ENCODE peak calls at places on chromosomes 6 and 20, in seven cellular contexts. C is upper lobe of right lung, B is HCT116, H is PC-3, S is ovary, R is OCI-LY7, Z is A673. I is an unnamed sample.

GRCh38 chr20:51871943-51872342 is 69.6 kb upstream of the SALL4 start:
- DNase-seq in C (no peak), B (no peak), H (peak), S (no peak), R (no peak), Z (peak), I (no peak)

GRCh38 chr6:128239898-128240509 is 280.4 kb downstream of the PTPRK start:
- DNase-seq in C (no peak), B (no peak), H (no peak), S (no peak), R (no peak), Z (no peak), I (no peak)

GRCh38 chr6:13319891-13320564 is 8.3 kb downstream of the TBC1D7 start:
- DNase-seq in C (no peak), B (no peak), H (no peak), S (no peak), R (no peak), Z (no peak), I (no peak)

GRCh38 chr6:96237656-96238347 is 222.0 kb downstream of the FUT9 start:
- DNase-seq in C (no peak), B (no peak), H (no peak), S (no peak), R (no peak), Z (no peak), I (no peak)

GRCh38 chr6:125307964-125308615 is 6.3 kb upstream of the HDDC2 start:
- DNase-seq in C (no peak), B (no peak), H (no peak), S (no peak), R (no peak), Z (no peak), I (no peak)

GRCh38 chr6:109121411-109121810 is 26.1 kb downstream of the CEP57L1 start:
- DNase-seq in C (no peak), B (no peak), H (no peak), S (no peak), R (no peak), Z (no peak), I (no peak)

GRCh38 chr20:34377072-34377847 is 14.2 kb downstream of the ITCH start:
- DNase-seq in C (no peak), B (no peak), H (no peak), S (no peak), R (no peak), Z (no peak), I (no peak)

GRCh38 chr6:16639689-16640480 is 121.4 kb downstream of the ATXN1 start:
- DNase-seq in C (no peak), B (no peak), H (peak), S (no peak), R (no peak), Z (no peak), I (no peak)

GRCh38 chr20:17023036-17023435 is 203.8 kb upstream of the PCSK2 start:
- DNase-seq in C (no peak), B (no peak), H (no peak), S (no peak), R (no peak), Z (no peak), I (no peak)

GRCh38 chr6:129954749-129955431 is 63.5 kb upstream of the L3MBTL3 start:
- DNase-seq in C (no peak), B (no peak), H (no peak), S (no peak), R (no peak), Z (peak), I (no peak)

GRCh38 chr6:119575721-119576120 is 226.2 kb upstream of the MAN1A1 start:
- DNase-seq in C (no peak), B (no peak), H (peak), S (no peak), R (no peak), Z (no peak), I (no peak)

GRCh38 chr20:32523613-32524218 is 61.4 kb downstream of the NOL4L start:
- DNase-seq in C (no peak), B (no peak), H (no peak), S (no peak), R (no peak), Z (no peak), I (no peak)

GRCh38 chr20:8301655-8302054 is 169.6 kb downstream of the PLCB1 start:
- DNase-seq in C (no peak), B (no peak), H (no peak), S (no peak), R (no peak), Z (no peak), I (no peak)

GRCh38 chr6:140029551-140029950 is 655.1 kb upstream of the CITED2 start:
- DNase-seq in C (no peak), B (no peak), H (no peak), S (no peak), R (no peak), Z (no peak), I (no peak)

GRCh38 chr6:73073238-73073637 is 152.1 kb downstream of the KHDC1L start:
- DNase-seq in C (no peak), B (no peak), H (peak), S (no peak), R (no peak), Z (no peak), I (no peak)

GRCh38 chr20:46583411-46584214 is 33.2 kb upstream of the OCSTAMP start:
- DNase-seq in C (no peak), B (no peak), H (no peak), S (no peak), R (no peak), Z (peak), I (no peak)

GRCh38 chr6:154792761-154793160 is 59.5 kb downstream of the SCAF8 start:
- DNase-seq in C (no peak), B (no peak), H (peak), S (no peak), R (no peak), Z (no peak), I (no peak)

GRCh38 chr6:51472745-51473483 is 614.5 kb downstream of the PKHD1 start:
- DNase-seq in C (no peak), B (no peak), H (peak), S (no peak), R (no peak), Z (no peak), I (no peak)

GRCh38 chr6:118705799-118706481 is 54.5 kb upstream of the CEP85L start:
- DNase-seq in C (no peak), B (no peak), H (no peak), S (no peak), R (no peak), Z (peak), I (no peak)

GRCh38 chr6:143158113-143158581 is 97.5 kb downstream of the AIG1 start:
- DNase-seq in C (no peak), B (no peak), H (no peak), S (no peak), R (no peak), Z (no peak), I (no peak)

GRCh38 chr6:119355890-119356289 is 6.3 kb upstream of the MAN1A1 start:
- DNase-seq in C (no peak), B (no peak), H (no peak), S (no peak), R (no peak), Z (no peak), I (no peak)

GRCh38 chr6:107682721-107683120 is 141.4 kb downstream of the SCML4 start:
- DNase-seq in C (no peak), B (no peak), H (no peak), S (no peak), R (no peak), Z (no peak), I (no peak)

GRCh38 chr20:57612436-57612835 is 7.8 kb downstream of the ZBP1 start:
- DNase-seq in C (no peak), B (no peak), H (no peak), S (no peak), R (no peak), Z (no peak), I (peak)

GRCh38 chr20:740162-740561 is 28.1 kb downstream of the SLC52A3 start:
- DNase-seq in C (no peak), B (no peak), H (peak), S (no peak), R (no peak), Z (no peak), I (no peak)
- H3K4me3 ChIP-seq in C (no peak), B (no peak), H (no peak), S (no peak), R (no peak), Z (no peak), I (no peak)

DNA sequence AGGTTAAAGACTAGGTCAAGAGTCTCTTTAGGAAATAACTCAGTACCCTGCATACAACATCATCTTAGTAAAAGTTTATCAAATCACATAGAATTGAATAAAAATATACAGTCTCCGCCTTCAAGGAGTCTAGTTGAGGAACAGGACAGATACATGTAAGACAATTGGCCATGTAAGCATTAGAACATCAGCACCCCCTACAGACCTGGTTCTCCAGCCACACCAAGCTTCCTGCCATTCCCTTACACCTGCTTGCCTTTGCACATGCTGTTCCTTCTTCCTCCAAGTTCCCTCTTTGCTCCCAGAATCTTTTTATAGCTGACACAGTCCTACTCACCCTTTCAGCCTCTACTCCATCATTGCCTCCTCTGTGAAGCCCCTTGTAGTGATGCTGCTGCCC is 187.8 kb upstream of the LRFN2 start:
- DNase-seq in C (no peak), B (no peak), H (no peak), S (no peak), R (peak), Z (no peak), I (no peak)
- TF ChIP-seq CTCF in C (no peak), B (no peak), H (no peak), S (no peak), R (peak), Z (peak), I (no peak)

GRCh38 chr6:19662911-19663310 is 174.3 kb upstream of the ID4 start:
- DNase-seq in C (no peak), B (no peak), H (no peak), S (no peak), R (no peak), Z (no peak), I (no peak)
- H3K4me3 ChIP-seq in C (no peak), B (no peak), H (no peak), S (no peak), R (no peak), Z (no peak), I (no peak)

GRCh38 chr20:19026121-19026878 is 186.1 kb upstream of the SLC24A3 start:
- DNase-seq in C (no peak), B (no peak), H (no peak), S (no peak), R (no peak), Z (no peak), I (no peak)

GRCh38 chr20:19024296-19025035 is 188.0 kb upstream of the SLC24A3 start:
- DNase-seq in C (no peak), B (no peak), H (no peak), S (no peak), R (no peak), Z (no peak), I (no peak)

GRCh38 chr20:19025430-19026120 is 186.9 kb upstream of the SLC24A3 start:
- DNase-seq in C (no peak), B (no peak), H (no peak), S (no peak), R (no peak), Z (no peak), I (no peak)

GRCh38 chr20:19027971-19028370 is 184.5 kb upstream of the SLC24A3 start:
- DNase-seq in C (no peak), B (no peak), H (no peak), S (no peak), R (no peak), Z (no peak), I (no peak)

DNA sequence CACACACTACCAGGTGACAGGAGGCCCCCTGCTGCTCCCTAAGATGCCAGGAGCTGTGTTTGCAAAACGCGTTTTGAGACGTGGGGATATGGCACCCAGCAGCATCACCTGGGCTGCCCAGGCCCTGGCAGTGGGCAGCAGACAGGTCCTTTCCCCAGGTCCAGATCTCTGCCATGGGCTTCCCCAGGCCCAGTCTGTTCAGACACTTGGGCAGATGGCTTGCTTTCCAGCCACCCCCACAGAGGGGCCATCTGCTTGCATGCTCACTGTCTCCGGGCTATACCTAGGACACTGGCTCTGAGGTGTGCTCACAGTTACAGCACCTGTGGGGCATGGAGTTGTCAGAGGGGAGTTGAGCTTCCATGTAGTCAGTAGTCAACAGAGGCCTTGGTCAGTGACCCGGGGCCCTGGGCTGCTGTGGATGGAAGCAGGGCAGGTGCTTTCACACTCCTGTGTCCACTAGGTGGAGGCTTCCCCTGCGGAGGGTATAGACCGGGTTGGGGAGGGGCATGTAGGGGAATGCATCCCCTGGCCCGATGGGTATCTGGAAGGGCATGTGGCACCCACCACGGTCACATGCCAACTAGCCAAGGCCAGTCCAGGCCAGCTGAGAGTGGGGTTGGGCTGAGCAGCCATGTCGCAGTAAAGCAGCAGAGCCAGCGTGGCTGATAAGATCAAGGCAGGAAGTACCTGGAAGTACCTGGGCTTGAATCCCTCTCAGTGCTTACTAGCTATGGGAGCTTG is 185.4 kb upstream of the SLC24A3 start:
- DNase-seq in C (no peak), B (no peak), H (no peak), S (no peak), R (no peak), Z (no peak), I (no peak)
- TF ChIP-seq CTCF in C (no peak), B (no peak), H (peak), S (no peak), R (no peak), Z (no peak), I (no peak)

DNA sequence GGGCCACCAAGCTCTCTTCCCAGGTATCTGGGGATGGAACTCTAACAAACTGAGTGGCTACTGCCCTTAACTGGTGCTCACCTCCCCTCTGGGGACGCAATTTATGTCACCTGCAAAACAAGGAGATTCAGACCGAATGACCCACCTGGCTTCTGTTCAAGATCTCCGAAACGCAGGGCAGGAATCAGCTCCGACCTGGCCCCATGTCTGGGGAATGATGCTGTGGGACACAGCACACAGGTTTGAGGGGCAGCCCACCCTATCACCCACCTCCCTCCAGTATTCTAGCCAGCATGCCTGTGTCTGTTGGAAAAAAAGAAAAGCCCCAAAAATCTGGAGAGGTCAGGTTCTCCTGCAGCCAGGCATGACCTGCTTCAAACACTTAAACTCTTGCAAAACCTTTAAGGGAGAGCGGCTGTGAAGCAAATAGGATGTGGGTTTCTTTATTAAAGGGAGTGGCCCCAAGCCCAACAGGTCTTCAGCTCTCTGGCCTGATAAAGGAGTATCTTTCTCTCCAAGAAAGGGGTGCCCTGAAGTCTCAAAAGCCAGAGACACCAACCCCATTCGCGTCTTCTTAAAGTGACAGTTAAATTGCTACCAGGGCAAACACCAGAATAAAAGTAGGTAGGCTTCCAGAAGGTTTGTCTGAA is 6.4 kb downstream of the PREX1 start:
- DNase-seq in C (no peak), B (no peak), H (peak), S (no peak), R (peak), Z (no peak), I (no peak)
- H3K4me3 ChIP-seq in C (no peak), B (no peak), H (no peak), S (no peak), R (peak), Z (no peak), I (no peak)

DNA sequence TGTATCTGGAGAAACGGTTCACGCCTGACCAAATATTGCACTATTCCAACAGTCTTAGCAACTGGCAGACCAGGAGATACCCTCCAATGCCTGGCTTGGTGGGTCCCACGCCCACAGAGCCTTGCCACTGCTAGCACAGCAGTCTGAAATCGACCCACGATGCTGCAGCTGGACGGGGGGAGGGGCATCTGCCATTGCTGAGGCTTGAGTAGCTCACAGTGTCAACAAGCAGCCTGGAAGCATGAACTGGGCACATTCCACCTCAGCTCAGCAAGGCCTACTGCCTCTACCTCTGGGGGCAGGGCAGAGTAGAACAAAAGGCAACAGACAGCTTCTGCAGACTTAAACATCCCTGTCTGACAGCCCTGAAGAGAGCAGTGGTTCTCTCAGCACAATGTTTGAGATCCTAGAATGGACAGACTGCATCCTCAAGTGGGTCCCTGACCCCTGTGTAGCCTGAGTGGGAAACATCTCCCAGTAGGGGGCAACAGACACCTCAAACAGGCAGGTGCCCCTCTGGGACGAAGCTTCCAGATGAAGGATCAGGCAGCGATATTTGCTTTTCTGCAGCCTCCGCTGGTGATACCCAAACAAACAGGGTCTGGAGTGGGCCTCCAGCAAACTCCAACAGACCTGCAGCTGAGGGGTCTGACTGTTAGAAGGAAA is 90.0 kb upstream of the ECI2 start:
- DNase-seq in C (no peak), B (no peak), H (no peak), S (no peak), R (no peak), Z (no peak), I (no peak)
- TF ChIP-seq CTCF in C (no peak), B (peak), H (peak), S (no peak), R (peak), Z (no peak), I (no peak)